ENCODE peak calls at places on chromosomes 12 and 14, in four cellular contexts. M is HepG2, Z is GM12865, K is A549. U is an unnamed sample.

GRCh38 chr12:103877934-103878510 is 37.0 kb upstream of the NT5DC3 start:
- DNase-seq in M (peak), Z (peak), K (peak), U (peak)

GRCh38 chr12:3717283-3717974 is 35.5 kb downstream of the CRACR2A start:
- DNase-seq in Z (no peak), K (no peak), M (no peak), U (no peak)

GRCh38 chr12:47032644-47033043 is 46.8 kb upstream of the PCED1B start:
- DNase-seq in M (peak), K (no peak), Z (peak), U (peak)

GRCh38 chr14:101199028-101199770 is 295.7 kb upstream of the RTL1 start:
- DNase-seq in K (no peak), Z (no peak), M (no peak), U (no peak)

GRCh38 chr14:93005135-93005813 is 82.3 kb downstream of the CHGA start:
- DNase-seq in Z (no peak), K (no peak), M (no peak), U (no peak)

GRCh38 chr12:14776236-14776959 is 26.9 kb downstream of the WBP11 start:
- DNase-seq in Z (no peak), K (no peak), M (no peak), U (no peak)

GRCh38 chr14:105582639-105583038 is 56.3 kb downstream of the TMEM121 start:
- DNase-seq in Z (peak), K (no peak), M (peak), U (peak)

GRCh38 chr14:64995291-64995690 is 8.6 kb downstream of the FNTB start:
- DNase-seq in K (no peak), Z (no peak), M (no peak), U (no peak)

GRCh38 chr12:102439391-102440108 is 40.8 kb downstream of the IGF1 start:
- DNase-seq in Z (no peak), M (no peak), K (no peak), U (no peak)

GRCh38 chr12:102441077-102441596 is 39.2 kb downstream of the IGF1 start:
- DNase-seq in Z (no peak), K (no peak), M (peak), U (no peak)

GRCh38 chr12:102438047-102438822 is 42.1 kb downstream of the IGF1 start:
- DNase-seq in K (no peak), M (peak), Z (no peak), U (no peak)

GRCh38 chr12:102438823-102439205 is 41.5 kb downstream of the IGF1 start:
- DNase-seq in M (no peak), Z (no peak), K (no peak), U (no peak)

GRCh38 chr12:102440109-102440405 is 40.3 kb downstream of the IGF1 start:
- DNase-seq in Z (no peak), M (no peak), K (no peak), U (no peak)
- H3K4me3 ChIP-seq in Z (no peak), M (no peak), K (no peak), U (no peak)

DNA sequence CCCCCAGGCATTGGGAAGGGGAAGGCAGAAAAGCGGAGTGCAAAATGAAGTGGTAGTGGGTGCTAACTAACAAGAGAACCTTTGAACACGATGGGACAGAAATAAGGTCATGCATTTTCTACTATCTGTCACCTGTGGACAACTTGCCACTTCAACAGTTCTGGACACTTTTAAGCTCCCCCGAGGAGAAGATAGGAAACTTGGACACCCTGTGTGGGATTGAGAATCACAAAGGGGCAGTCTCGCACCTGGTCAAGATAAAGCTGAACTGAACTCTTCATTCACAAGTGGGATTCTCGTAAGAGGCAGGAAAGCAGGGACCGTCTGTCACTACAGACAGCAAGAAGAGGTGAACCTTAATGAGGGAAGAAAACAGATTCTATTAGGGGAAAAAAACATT is 51.6 kb downstream of the EIF2S3B start:
- DNase-seq in K (no peak), M (no peak), Z (no peak), U (no peak)
- H3K4me3 ChIP-seq in K (no peak), M (no peak), Z (no peak), U (no peak)

GRCh38 chr12:113057565-113058485 is 1.3 kb downstream of the DTX1 start:
- DNase-seq in M (no peak), K (no peak), Z (no peak), U (no peak)
- H3K4me3 ChIP-seq in M (no peak), K (peak), Z (no peak), U (no peak)

GRCh38 chr12:113066806-113067400 is 10.4 kb downstream of the DTX1 start:
- DNase-seq in K (no peak), M (no peak), Z (no peak), U (no peak)

GRCh38 chr12:113063396-113064350 is 7.1 kb downstream of the DTX1 start:
- DNase-seq in M (no peak), K (no peak), Z (no peak), U (no peak)

GRCh38 chr12:113064395-113065125 is 8.0 kb downstream of the DTX1 start:
- DNase-seq in K (no peak), M (no peak), Z (no peak), U (no peak)

GRCh38 chr12:113062502-113063395 is 6.2 kb downstream of the DTX1 start:
- DNase-seq in K (no peak), M (no peak), Z (no peak), U (no peak)

GRCh38 chr12:113065126-113066007 is 8.8 kb downstream of the DTX1 start:
- DNase-seq in K (no peak), Z (peak), M (no peak), U (peak)
- H3K4me3 ChIP-seq in K (no peak), Z (no peak), M (no peak), U (no peak)

DNA sequence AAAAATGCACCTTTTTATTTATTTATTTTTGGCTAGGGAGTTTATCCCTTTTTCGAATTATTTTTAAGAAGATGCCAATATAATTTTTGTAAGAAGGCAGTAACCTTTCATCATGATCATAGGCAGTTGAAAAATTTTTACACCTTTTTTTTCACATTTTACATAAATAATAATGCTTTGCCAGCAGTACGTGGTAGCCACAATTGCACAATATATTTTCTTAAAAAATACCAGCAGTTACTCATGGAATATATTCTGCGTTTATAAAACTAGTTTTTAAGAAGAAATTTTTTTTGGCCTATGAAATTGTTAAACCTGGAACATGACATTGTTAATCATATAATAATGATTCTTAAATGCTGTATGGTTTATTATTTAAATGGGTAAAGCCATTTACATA is 14.9 kb upstream of the SNAPC1 start:
- DNase-seq in K (no peak), M (no peak), Z (no peak), U (no peak)
- H3K4me3 ChIP-seq in K (no peak), M (no peak), Z (peak), U (no peak)